ENCODE peak calls at places on chromosome X, in seven cellular contexts. One of them, this sample, is unnamed.
A peak's percentile ranks its signal among the peaks of the same experiment; 100 is the strongest.

GRCh38 chrX:53114864-53115549 is 21.1 kb downstream of the KANTR start:
- DNase-seq in amygdala: no peak
- DNase-seq in sciatic nerve: no peak
- DNase-seq in thoracic aorta: no peak
- DNase-seq in RPMI7951: no peak
- DNase-seq in transverse colon: no peak
- DNase-seq in naive thymus-derived CD4-positive, alpha-beta T cell: no peak
- DNase-seq in this sample: no peak

GRCh38 chrX:21840199-21840557 is 761 bp downstream of the MBTPS2 start:
- DNase-seq in amygdala: no peak
- DNase-seq in sciatic nerve: no peak
- DNase-seq in thoracic aorta: no peak
- DNase-seq in RPMI7951: no peak
- DNase-seq in transverse colon: no peak
- DNase-seq in naive thymus-derived CD4-positive, alpha-beta T cell: peak; percentile 5
- DNase-seq in this sample: no peak

GRCh38 chrX:115259238-115259875 is 25.5 kb upstream of the LRCH2 start:
- DNase-seq in amygdala: no peak
- DNase-seq in sciatic nerve: no peak
- DNase-seq in thoracic aorta: no peak
- DNase-seq in RPMI7951: no peak
- DNase-seq in transverse colon: no peak
- DNase-seq in naive thymus-derived CD4-positive, alpha-beta T cell: no peak
- DNase-seq in this sample: no peak

GRCh38 chrX:19576742-19577141 is 61.4 kb upstream of the MAP3K15 start:
- DNase-seq in amygdala: no peak
- DNase-seq in sciatic nerve: no peak
- DNase-seq in thoracic aorta: no peak
- DNase-seq in RPMI7951: peak; percentile 50
- DNase-seq in transverse colon: no peak
- DNase-seq in naive thymus-derived CD4-positive, alpha-beta T cell: no peak
- DNase-seq in this sample: no peak

GRCh38 chrX:48511561-48511960 is 2.8 kb downstream of the PORCN start:
- DNase-seq in amygdala: no peak
- DNase-seq in sciatic nerve: no peak
- DNase-seq in thoracic aorta: no peak
- DNase-seq in RPMI7951: peak; percentile 35
- DNase-seq in transverse colon: no peak
- DNase-seq in naive thymus-derived CD4-positive, alpha-beta T cell: no peak
- DNase-seq in this sample: no peak

GRCh38 chrX:819684-820083 is 189.1 kb downstream of the SHOX start:
- DNase-seq in amygdala: no peak
- DNase-seq in sciatic nerve: no peak
- DNase-seq in thoracic aorta: no peak
- DNase-seq in RPMI7951: no peak
- DNase-seq in transverse colon: no peak
- DNase-seq in naive thymus-derived CD4-positive, alpha-beta T cell: no peak
- DNase-seq in this sample: no peak

GRCh38 chrX:75648803-75649588 is 126.2 kb upstream of the ZDHHC15 start:
- DNase-seq in amygdala: no peak
- DNase-seq in sciatic nerve: no peak
- DNase-seq in thoracic aorta: no peak
- DNase-seq in RPMI7951: no peak
- DNase-seq in transverse colon: no peak
- DNase-seq in naive thymus-derived CD4-positive, alpha-beta T cell: no peak
- DNase-seq in this sample: no peak

GRCh38 chrX:9532349-9532748 is 67.5 kb downstream of the TBL1X start:
- DNase-seq in amygdala: peak; percentile 5
- DNase-seq in sciatic nerve: no peak
- DNase-seq in thoracic aorta: no peak
- DNase-seq in RPMI7951: no peak
- DNase-seq in transverse colon: no peak
- DNase-seq in naive thymus-derived CD4-positive, alpha-beta T cell: no peak
- DNase-seq in this sample: no peak

GRCh38 chrX:101429934-101430333 is 21.9 kb downstream of the HNRNPH2 start:
- DNase-seq in amygdala: no peak
- DNase-seq in sciatic nerve: no peak
- DNase-seq in thoracic aorta: no peak
- DNase-seq in RPMI7951: peak; percentile 47
- DNase-seq in transverse colon: no peak
- DNase-seq in naive thymus-derived CD4-positive, alpha-beta T cell: no peak
- DNase-seq in this sample: no peak

GRCh38 chrX:15694968-15695451 is 30.4 kb upstream of the CLTRN start:
- DNase-seq in amygdala: no peak
- DNase-seq in sciatic nerve: no peak
- DNase-seq in thoracic aorta: no peak
- DNase-seq in RPMI7951: no peak
- DNase-seq in transverse colon: no peak
- DNase-seq in naive thymus-derived CD4-positive, alpha-beta T cell: no peak
- DNase-seq in this sample: no peak

GRCh38 chrX:115642895-115643530 is 82.0 kb downstream of the PLS3 start:
- DNase-seq in amygdala: no peak
- DNase-seq in sciatic nerve: no peak
- DNase-seq in thoracic aorta: no peak
- DNase-seq in RPMI7951: peak; percentile 47
- DNase-seq in transverse colon: peak; percentile 14
- DNase-seq in naive thymus-derived CD4-positive, alpha-beta T cell: peak; percentile 44
- DNase-seq in this sample: peak; percentile 77

GRCh38 chrX:139844163-139844562 is 88.7 kb downstream of the ATP11C start:
- DNase-seq in amygdala: no peak
- DNase-seq in sciatic nerve: no peak
- DNase-seq in thoracic aorta: no peak
- DNase-seq in RPMI7951: no peak
- DNase-seq in transverse colon: no peak
- DNase-seq in naive thymus-derived CD4-positive, alpha-beta T cell: no peak
- DNase-seq in this sample: no peak

GRCh38 chrX:133670394-133670793 is 255.1 kb upstream of the GPC4 start:
- DNase-seq in amygdala: no peak
- DNase-seq in sciatic nerve: no peak
- DNase-seq in thoracic aorta: no peak
- DNase-seq in RPMI7951: no peak
- DNase-seq in transverse colon: no peak
- DNase-seq in naive thymus-derived CD4-positive, alpha-beta T cell: peak; percentile 6
- DNase-seq in this sample: no peak

GRCh38 chrX:31165241-31166035 is 93.6 kb upstream of the FTHL17 start:
- DNase-seq in amygdala: no peak
- DNase-seq in sciatic nerve: no peak
- DNase-seq in thoracic aorta: no peak
- DNase-seq in RPMI7951: no peak
- DNase-seq in transverse colon: no peak
- DNase-seq in naive thymus-derived CD4-positive, alpha-beta T cell: no peak
- DNase-seq in this sample: no peak

GRCh38 chrX:103913356-103914020 is 48.9 kb upstream of the TMSB15B start:
- DNase-seq in amygdala: no peak
- DNase-seq in sciatic nerve: no peak
- DNase-seq in thoracic aorta: no peak
- DNase-seq in RPMI7951: peak; percentile 0
- DNase-seq in transverse colon: no peak
- DNase-seq in naive thymus-derived CD4-positive, alpha-beta T cell: no peak
- DNase-seq in this sample: no peak

GRCh38 chrX:114087543-114087942 is 496.3 kb upstream of the HTR2C start:
- DNase-seq in amygdala: no peak
- DNase-seq in sciatic nerve: no peak
- DNase-seq in thoracic aorta: no peak
- DNase-seq in RPMI7951: no peak
- DNase-seq in transverse colon: no peak
- DNase-seq in naive thymus-derived CD4-positive, alpha-beta T cell: no peak
- DNase-seq in this sample: no peak

This sample was measured in smooth muscle cell of the brain vasculature.